ENCODE peak calls at places on chromosome 16, in five cellular contexts. R is ACHN; C is COR-L47; U is ascending aorta; M is activated CD8-positive, alpha-beta memory T cell treated with anti-CD3 and anti-CD28 coated beads for 1 hour. B is an unnamed sample.

GRCh38 chr16:57422026-57422944 is 17.7 kb downstream of the CCL17 start:
- DNase-seq in U (peak; percentile 83), R (peak; percentile 60), C (peak; percentile 71), M (no peak), B (peak; percentile 59)

GRCh38 chr16:88706288-88706964 is at the start of the genes CTU2 and RNF166:
- DNase-seq in R (peak; percentile 91), U (peak; percentile 94), C (peak; percentile 67), M (peak; percentile 93), B (peak; percentile 71)

GRCh38 chr16:5072334-5073278 is 963 bp downstream of the ALG1 start:
- DNase-seq in U (no peak), R (no peak), C (no peak), M (no peak), B (no peak)

GRCh38 chr16:67397451-67397801 is 4.1 kb upstream of the TPPP3 start:
- DNase-seq in M (no peak), C (no peak), R (no peak), U (no peak), B (no peak)

GRCh38 chr16:55487048-55487803 is 8.2 kb downstream of the MMP2 start:
- DNase-seq in M (no peak), U (peak; percentile 74), C (no peak), R (no peak), B (no peak)

GRCh38 chr16:4263504-4264436 is 9.1 kb downstream of the TFAP4 start:
- DNase-seq in U (peak; percentile 72), R (no peak), C (no peak), M (no peak), B (no peak)

GRCh38 chr16:19861811-19862327 is 22.8 kb downstream of the GPRC5B start:
- DNase-seq in M (no peak), U (no peak), C (no peak), R (no peak), B (no peak)

GRCh38 chr16:83345846-83346245 is 461.9 kb upstream of the HSBP1 start:
- DNase-seq in C (no peak), U (no peak), R (no peak), M (no peak), B (peak; percentile 10)

GRCh38 chr16:27326738-27327585 is 13.2 kb downstream of the IL4R start:
- DNase-seq in R (peak; percentile 96), U (peak; percentile 95), C (no peak), M (no peak), B (peak; percentile 99)

GRCh38 chr16:60367739-60368138 is 1633.6 kb upstream of the GOT2 start:
- DNase-seq in R (no peak), U (no peak), M (no peak), C (no peak), B (no peak)

GRCh38 chr16:89738538-89739317 is 17.4 kb downstream of the ZNF276 start:
- DNase-seq in R (no peak), C (no peak), U (no peak), M (no peak), B (no peak)

GRCh38 chr16:58678716-58679115 is 5.9 kb downstream of the SLC38A7 start:
- DNase-seq in M (no peak), C (no peak), R (peak; percentile 61), U (peak; percentile 68), B (no peak)

GRCh38 chr16:56013962-56014552 is 138.9 kb upstream of the CES5A start:
- DNase-seq in U (no peak), C (no peak), R (peak; percentile 68), M (peak; percentile 11), B (peak; percentile 27)

GRCh38 chr16:89381788-89382187 is 108.6 kb downstream of the ANKRD11 start:
- DNase-seq in U (no peak), R (no peak), M (no peak), C (no peak), B (no peak)

GRCh38 chr16:57041182-57042156 is 50.9 kb upstream of the CPNE2 start:
- DNase-seq in C (no peak), R (no peak), U (no peak), M (peak; percentile 64), B (no peak)

GRCh38 chr16:35881654-35882053 is 2422.2 kb downstream of the TP53TG3F start:
- DNase-seq in C (no peak), R (no peak), M (no peak), U (no peak), B (no peak)

GRCh38 chr16:3454631-3455147 is 11.2 kb downstream of the NAA60 start:
- DNase-seq in U (no peak), R (no peak), M (no peak), C (no peak), B (no peak)

GRCh38 chr16:72723781-72724180 is 324.1 kb downstream of the ZFHX3 start:
- DNase-seq in U (no peak), R (no peak), M (no peak), C (no peak), B (no peak)

GRCh38 chr16:30569746-30570325 is 1.7 kb downstream of the ZNF688 start:
- DNase-seq in R (no peak), C (no peak), M (no peak), U (no peak), B (no peak)

GRCh38 chr16:23072084-23072599 is 77.1 kb downstream of the USP31 start:
- DNase-seq in R (peak; percentile 74), M (no peak), C (no peak), U (peak; percentile 80), B (no peak)

GRCh38 chr16:63323055-63323454 is 1286.8 kb upstream of the CDH8 start:
- DNase-seq in U (no peak), R (no peak), C (no peak), M (no peak), B (no peak)

GRCh38 chr16:75566040-75566888 is at the start of gene GABARAPL2:
- DNase-seq in R (peak; percentile 85), C (peak; percentile 85), U (peak; percentile 90), M (peak; percentile 90), B (peak; percentile 88)

GRCh38 chr16:9650284-9650683 is 531.9 kb downstream of the GRIN2A start:
- DNase-seq in M (no peak), R (no peak), U (no peak), C (no peak), B (no peak)

GRCh38 chr16:14600164-14600563 is 29.9 kb downstream of the PARN start:
- DNase-seq in M (no peak), R (peak; percentile 60), U (no peak), C (no peak), B (no peak)

GRCh38 chr16:86919073-86919472 is 340.7 kb downstream of the FOXL1 start:
- DNase-seq in C (no peak), R (no peak), U (no peak), M (no peak), B (no peak)

GRCh38 chr16:46968063-46968435 is 5.4 kb downstream of the DNAJA2 start:
- DNase-seq in M (no peak), C (no peak), U (no peak), R (no peak), B (no peak)

B was measured in WERI-Rb-1.